ENCODE peak calls at places on chromosomes 4 and X, in four cellular contexts. D is CD4-positive, alpha-beta T cell; Y is H7; M is fibroblast of pulmonary artery. H is an unnamed sample.

GRCh38 chrX:149120459-149120858 is 384.6 kb downstream of the IDS start:
- DNase-seq in D (no peak), Y (no peak), M (no peak), H (no peak)

GRCh38 chrX:2336181-2336580 is 164.6 kb downstream of the DHRSX start:
- DNase-seq in D (no peak), Y (no peak), M (no peak), H (no peak)

GRCh38 chrX:6223516-6223915 is 5.2 kb downstream of the NLGN4X start:
- DNase-seq in D (no peak), Y (no peak), M (no peak), H (no peak)

GRCh38 chrX:136880003-136880451 is 498 bp downstream of the RBMX start:
- DNase-seq in D (peak), Y (peak), M (peak), H (peak)

GRCh38 chr4:181301735-181302380 is 941.3 kb upstream of the TENM3 start:
- DNase-seq in D (peak), Y (no peak), M (peak), H (no peak)

GRCh38 chr4:176840166-176840565 is 47.4 kb upstream of the VEGFC start:
- DNase-seq in D (no peak), Y (no peak), M (peak), H (no peak)

GRCh38 chr4:127778102-127778501 is 4.0 kb upstream of the HSPA4L start:
- DNase-seq in D (no peak), Y (no peak), M (no peak), H (no peak)

GRCh38 chrX:17552251-17552650 is 177.3 kb downstream of the NHS start:
- DNase-seq in D (no peak), Y (no peak), M (peak), H (no peak)

GRCh38 chrX:13816899-13817298 is at the start of gene GPM6B:
- DNase-seq in D (no peak), Y (peak), M (no peak), H (no peak)

GRCh38 chr4:17336524-17336941 is 175.4 kb downstream of the QDPR start:
- DNase-seq in D (peak), Y (no peak), M (peak), H (peak)

GRCh38 chrX:19303216-19303880 is 40.4 kb upstream of the PDHA1 start:
- DNase-seq in D (no peak), Y (no peak), M (peak), H (no peak)

GRCh38 chr4:153465922-153466636 is at the start of gene TMEM131L:
- DNase-seq in D (peak), Y (peak), M (peak), H (peak)

GRCh38 chr4:45078201-45078600 is 351.8 kb upstream of the GNPDA2 start:
- DNase-seq in D (no peak), Y (no peak), M (peak), H (no peak)

GRCh38 chr4:137310593-137311490 is 221.5 kb downstream of the PCDH18 start:
- DNase-seq in D (no peak), Y (no peak), M (peak), H (no peak)

GRCh38 chr4:115851918-115852766 is 738.7 kb upstream of the NDST4 start:
- DNase-seq in D (no peak), Y (peak), M (peak), H (peak)

GRCh38 chrX:110086916-110087484 is 84.1 kb downstream of the TMEM164 start:
- DNase-seq in D (no peak), Y (no peak), M (peak), H (no peak)

GRCh38 chr4:88225216-88226107 is 58.9 kb downstream of the PPM1K start:
- DNase-seq in D (no peak), Y (no peak), M (peak), H (no peak)

GRCh38 chr4:139509727-139510410 is 46.1 kb downstream of the SETD7 start:
- DNase-seq in D (no peak), Y (peak), M (peak), H (no peak)

GRCh38 chrX:12702509-12703091 is 88.6 kb upstream of the PRPS2 start:
- DNase-seq in D (no peak), Y (peak), M (peak), H (no peak)

GRCh38 chrX:71637848-71638247 is 19.5 kb upstream of the CXCR3 start:
- DNase-seq in D (no peak), Y (no peak), M (peak), H (no peak)

GRCh38 chr4:7918981-7919380 is 20.7 kb downstream of the AFAP1 start:
- DNase-seq in D (no peak), Y (no peak), M (no peak), H (no peak)